ENCODE peak calls at places on chromosomes 6 and 20, in four cellular contexts. One of them, this sample, is unnamed.

GRCh38 chr6:125944434-125944816 is 12.1 kb upstream of the HINT3 start:
- DNase-seq in sciatic nerve: peak; percentile 84
- DNase-seq in GM23248: peak; percentile 61
- DNase-seq in mucosa of descending colon: peak; percentile 86
- DNase-seq in this sample: peak; percentile 50

GRCh38 chr20:45372646-45373352 is 5.3 kb downstream of the TP53TG5 start:
- DNase-seq in GM23248: peak; percentile 72
- DNase-seq in mucosa of descending colon: peak; percentile 37
- DNase-seq in sciatic nerve: no peak
- DNase-seq in this sample: no peak

GRCh38 chr6:114342826-114343781 is at the start of gene HS3ST5:
- DNase-seq in sciatic nerve: peak; percentile 60
- DNase-seq in mucosa of descending colon: peak; percentile 53
- DNase-seq in GM23248: peak; percentile 39
- DNase-seq in this sample: no peak

GRCh38 chr6:106512958-106513480 is 116.3 kb downstream of the RTN4IP1 start:
- DNase-seq in sciatic nerve: no peak
- DNase-seq in GM23248: no peak
- DNase-seq in mucosa of descending colon: no peak
- DNase-seq in this sample: no peak

GRCh38 chr6:168778201-168778600 is 337.2 kb downstream of the SMOC2 start:
- DNase-seq in GM23248: peak; percentile 11
- DNase-seq in mucosa of descending colon: peak; percentile 11
- DNase-seq in sciatic nerve: peak; percentile 64
- DNase-seq in this sample: no peak

GRCh38 chr6:123676793-123677192 is 40.0 kb upstream of the TRDN start:
- DNase-seq in mucosa of descending colon: no peak
- DNase-seq in GM23248: no peak
- DNase-seq in sciatic nerve: no peak
- DNase-seq in this sample: no peak

GRCh38 chr20:42945194-42945593 is 244.5 kb downstream of the PTPRT start:
- DNase-seq in sciatic nerve: no peak
- DNase-seq in GM23248: no peak
- DNase-seq in mucosa of descending colon: no peak
- DNase-seq in this sample: no peak

GRCh38 chr20:18588554-18589043 is 745 bp downstream of the DTD1 start:
- DNase-seq in mucosa of descending colon: no peak
- DNase-seq in GM23248: no peak
- DNase-seq in sciatic nerve: no peak
- DNase-seq in this sample: no peak

GRCh38 chr6:37175332-37176267 is 5.6 kb downstream of the PIM1 start:
- DNase-seq in GM23248: no peak
- DNase-seq in sciatic nerve: no peak
- DNase-seq in mucosa of descending colon: no peak
- DNase-seq in this sample: no peak

GRCh38 chr6:138586638-138587037 is 87.3 kb upstream of the NHSL1 start:
- DNase-seq in sciatic nerve: no peak
- DNase-seq in mucosa of descending colon: no peak
- DNase-seq in GM23248: no peak
- DNase-seq in this sample: no peak

GRCh38 chr20:35320396-35321126 is 28.3 kb upstream of the FAM83C start:
- DNase-seq in GM23248: peak; percentile 90
- DNase-seq in mucosa of descending colon: no peak
- DNase-seq in sciatic nerve: no peak
- DNase-seq in this sample: peak; percentile 98

GRCh38 chr20:48769111-48769879 is 58.5 kb downstream of the PREX1 start:
- DNase-seq in GM23248: no peak
- DNase-seq in mucosa of descending colon: no peak
- DNase-seq in sciatic nerve: no peak
- DNase-seq in this sample: peak; percentile 32

GRCh38 chr6:123841067-123841896 is 37.6 kb downstream of the NKAIN2 start:
- DNase-seq in GM23248: no peak
- DNase-seq in mucosa of descending colon: no peak
- DNase-seq in sciatic nerve: no peak
- DNase-seq in this sample: no peak

GRCh38 chr6:33781105-33781975 is 7.6 kb downstream of the LEMD2 start:
- DNase-seq in mucosa of descending colon: no peak
- DNase-seq in sciatic nerve: no peak
- DNase-seq in GM23248: peak; percentile 71
- DNase-seq in this sample: peak; percentile 86

GRCh38 chr20:64049060-64049886 is at the start of gene SOX18:
- DNase-seq in GM23248: peak; percentile 66
- DNase-seq in sciatic nerve: no peak
- DNase-seq in mucosa of descending colon: no peak
- DNase-seq in this sample: peak; percentile 64

This sample was measured in ELR.